ENCODE peak calls at places on chromosomes 5 and 9, in four cellular contexts. E is GM20000, Z is breast epithelium, I is tibial nerve. J is an unnamed sample.

GRCh38 chr9:19999491-20000057 is 210.7 kb upstream of the SLC24A2 start:
- DNase-seq in I (no peak), E (peak), Z (no peak), J (no peak)

GRCh38 chr5:142432961-142433360 is 108.1 kb upstream of the SPRY4 start:
- DNase-seq in Z (no peak), E (no peak), I (no peak), J (no peak)

GRCh38 chr5:65244031-65244430 is 237.7 kb downstream of the ADAMTS6 start:
- DNase-seq in E (no peak), I (no peak), Z (no peak), J (no peak)

GRCh38 chr9:74463825-74464224 is 33.3 kb upstream of the RORB start:
- DNase-seq in Z (no peak), E (no peak), I (no peak), J (no peak)

GRCh38 chr9:73575071-73575470 is 423.4 kb downstream of the ANXA1 start:
- DNase-seq in E (no peak), I (no peak), Z (no peak), J (no peak)

GRCh38 chr5:155260798-155261197 is 247.2 kb downstream of the KIF4B start:
- DNase-seq in E (no peak), I (no peak), Z (no peak), J (no peak)

GRCh38 chr9:87206064-87206661 is 258.9 kb upstream of the GAS1 start:
- DNase-seq in Z (no peak), E (no peak), I (no peak), J (no peak)

GRCh38 chr9:34179528-34180138 is 790 bp downstream of the UBAP1 start:
- DNase-seq in I (no peak), E (peak), Z (no peak), J (no peak)

GRCh38 chr9:95425910-95426551 is 90.7 kb downstream of the PTCH1 start:
- DNase-seq in I (no peak), Z (no peak), E (no peak), J (no peak)

GRCh38 chr5:53569486-53569885 is 9.0 kb downstream of the NDUFS4 start:
- DNase-seq in I (no peak), Z (no peak), E (no peak), J (no peak)

GRCh38 chr5:84393969-84394368 is 9.3 kb upstream of the EDIL3 start:
- DNase-seq in Z (no peak), E (no peak), I (no peak), J (no peak)

GRCh38 chr9:15250013-15250412 is 57.0 kb downstream of the TTC39B start:
- DNase-seq in I (no peak), E (no peak), Z (no peak), J (no peak)

GRCh38 chr5:177131711-177132503 is 1.7 kb upstream of the NSD1 start:
- DNase-seq in Z (no peak), E (peak), I (no peak), J (peak)

DNA sequence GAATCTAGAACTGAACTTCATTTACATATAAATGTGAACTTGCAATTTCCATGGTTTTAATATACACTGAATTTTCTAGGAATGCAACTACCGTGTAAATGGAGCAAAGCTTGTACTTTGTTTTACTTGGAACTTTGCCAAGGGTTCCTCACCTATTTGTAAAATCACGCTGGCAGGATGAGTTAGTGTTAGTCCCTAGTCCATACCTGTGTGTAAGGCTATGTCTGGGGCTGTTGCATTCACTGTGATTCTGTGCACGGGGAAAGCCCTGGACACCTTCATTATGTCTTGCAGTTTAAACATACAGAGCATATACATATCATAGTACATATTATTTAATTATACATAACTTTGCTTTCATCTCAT is 119.9 kb downstream of the PAX5 start:
- DNase-seq in I (no peak), Z (no peak), E (no peak), J (no peak)
- TF ChIP-seq CTCF in I (no peak), Z (no peak), E (no peak), J (no peak)

DNA sequence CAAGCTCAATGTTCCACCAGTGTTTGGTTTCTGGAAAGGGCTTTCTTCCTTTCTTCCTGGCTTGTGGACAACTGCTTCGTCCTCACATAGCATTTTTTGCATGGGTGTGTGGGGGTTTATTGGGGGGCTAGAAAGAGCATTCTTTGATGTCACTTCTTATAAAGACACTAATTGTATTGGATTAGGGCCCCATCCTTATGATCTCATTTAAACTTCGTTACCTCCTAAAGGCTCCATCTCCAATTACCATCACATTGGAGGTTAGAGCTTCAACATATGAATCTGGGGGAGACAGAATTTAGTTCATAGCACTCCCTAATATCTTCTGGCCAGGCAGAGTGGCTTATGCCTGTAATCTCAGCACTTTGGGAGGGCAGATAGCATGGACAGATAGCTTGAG is 6.1 kb upstream of the MACROH2A1 start:
- DNase-seq in Z (no peak), E (no peak), I (no peak), J (no peak)
- TF ChIP-seq CTCF in Z (no peak), E (no peak), I (no peak), J (no peak)

GRCh38 chr5:102933721-102934459 is 178.8 kb downstream of the PAM start:
- DNase-seq in Z (no peak), I (no peak), E (no peak), J (no peak)
- TF ChIP-seq CTCF in Z (no peak), I (no peak), E (no peak), J (no peak)

GRCh38 chr5:80711938-80712337 is 57.2 kb upstream of the DHFR start:
- DNase-seq in I (no peak), Z (no peak), E (peak), J (no peak)

GRCh38 chr5:80712914-80713313 is 58.1 kb upstream of the DHFR start:
- DNase-seq in E (no peak), Z (no peak), I (no peak), J (no peak)

GRCh38 chr5:80715887-80716286 is 61.1 kb upstream of the DHFR start:
- DNase-seq in Z (no peak), E (no peak), I (no peak), J (no peak)

GRCh38 chr5:80713640-80714039 is 58.9 kb upstream of the DHFR start:
- DNase-seq in E (no peak), I (no peak), Z (no peak), J (no peak)

DNA sequence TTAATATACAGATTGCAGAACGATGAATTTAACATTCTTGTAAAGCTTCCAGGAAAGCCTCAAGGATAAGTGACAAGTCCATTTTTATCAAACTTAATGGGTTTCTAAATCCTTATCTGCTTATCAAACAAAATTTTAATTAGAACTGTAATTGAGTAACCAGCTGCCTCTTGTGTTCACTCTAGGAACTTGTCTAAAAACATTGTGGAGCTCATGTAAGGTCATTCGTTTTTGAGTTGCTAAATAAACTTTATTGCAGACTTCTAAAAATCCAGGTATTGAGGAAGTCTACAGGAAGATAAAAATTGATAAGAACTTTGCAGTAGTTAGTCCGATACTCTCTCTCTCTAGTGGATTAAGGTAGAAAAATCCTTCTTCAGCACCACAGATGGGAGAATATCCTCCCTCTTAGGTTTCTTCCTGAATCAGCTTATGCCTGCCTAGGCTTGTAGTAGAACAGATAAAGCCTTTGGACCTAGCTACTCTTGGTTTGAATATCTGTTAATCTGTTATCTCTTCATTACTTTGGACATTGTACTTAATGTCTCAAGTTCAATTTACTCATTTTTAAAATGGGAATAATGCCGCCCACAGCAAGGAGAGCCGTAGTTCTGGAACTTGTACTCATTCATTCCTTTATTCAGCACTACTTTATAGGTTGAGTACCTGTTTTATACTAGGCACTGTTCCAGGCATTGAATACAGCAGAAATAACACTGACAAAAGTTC is 60.0 kb upstream of the DHFR start:
- DNase-seq in Z (no peak), E (no peak), I (no peak), J (no peak)
- TF ChIP-seq CTCF in Z (no peak), E (no peak), I (no peak), J (no peak)

DNA sequence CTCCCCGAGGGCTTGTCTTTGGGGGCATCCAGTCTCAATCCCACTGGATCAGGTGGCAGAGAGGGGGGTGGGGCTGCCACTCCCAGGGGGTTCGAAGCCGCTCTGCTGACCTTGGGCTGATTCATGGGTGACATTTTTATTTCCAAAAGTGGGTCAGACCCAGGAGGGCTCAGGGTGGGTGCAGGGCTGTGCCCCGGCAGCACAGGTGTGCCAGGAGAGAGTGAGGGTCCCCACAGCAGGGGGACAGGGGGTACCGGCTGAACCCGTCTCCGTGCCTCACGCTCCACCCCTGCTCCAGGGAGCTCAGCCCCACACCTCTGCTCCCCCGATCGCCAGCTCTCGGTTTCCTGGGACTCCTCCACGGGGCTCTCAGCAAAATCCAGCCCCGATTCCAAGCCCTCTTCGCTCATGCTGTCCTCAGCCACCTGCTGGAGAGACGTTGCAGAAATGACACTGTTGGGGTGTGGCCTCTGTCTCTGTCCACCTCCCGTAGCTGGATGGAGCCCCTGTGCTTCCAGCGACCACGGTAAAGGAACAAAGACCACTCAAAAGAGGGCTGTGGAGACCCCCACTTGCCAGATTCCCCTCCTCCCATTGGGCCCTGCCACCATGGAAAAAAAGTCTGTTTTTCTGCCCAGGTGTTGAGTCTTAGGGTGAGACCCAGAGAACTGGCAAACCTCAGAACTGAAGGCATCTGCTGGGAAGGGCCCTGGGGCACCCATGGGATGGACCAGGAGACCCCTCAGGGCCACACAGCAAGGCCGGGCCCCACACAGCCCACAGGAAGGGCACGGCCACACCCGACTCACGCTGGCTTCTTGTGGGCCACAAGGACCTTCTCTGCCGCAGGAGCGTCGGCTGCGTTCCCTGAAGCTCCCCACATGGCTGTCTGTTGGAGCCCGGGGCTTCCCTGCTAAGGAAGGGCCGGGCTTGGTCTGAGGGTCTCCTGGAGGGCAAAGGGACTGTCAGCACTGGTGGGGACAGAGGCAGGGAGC is 10.6 kb upstream of the QSOX2 start:
- DNase-seq in I (no peak), Z (no peak), E (no peak), J (no peak)
- TF ChIP-seq CTCF in I (no peak), Z (no peak), E (no peak), J (no peak)

J was measured in activated B cell treated with CpG ODN at 0.5 μM for 24 hours.